ENCODE peak calls at places on chromosome 3, in six cellular contexts. I, S, U, B, M and C are unnamed samples.
A peak's percentile ranks its signal among the peaks of the same experiment; 100 is the strongest.

GRCh38 chr3:140252812-140253656 is 318.0 kb downstream of the CLSTN2 start:
- DNase-seq in I (no peak), S (no peak), U (no peak), B (no peak), M (no peak), C (no peak)

GRCh38 chr3:189143321-189143720 is 28.4 kb upstream of the TPRG1 start:
- DNase-seq in I (no peak), S (no peak), U (no peak), B (no peak), M (no peak), C (no peak)

GRCh38 chr3:129619726-129620162 is 13.3 kb upstream of the PLXND1 start:
- DNase-seq in I (no peak), S (no peak), U (peak; percentile 39), B (no peak), M (no peak), C (no peak)

GRCh38 chr3:22685598-22685997 is 517.5 kb upstream of the UBE2E2 start:
- DNase-seq in I (no peak), S (peak; percentile 13), U (no peak), B (no peak), M (peak; percentile 10), C (no peak)

GRCh38 chr3:125055913-125056705 is at the start of gene HEG1:
- DNase-seq in I (no peak), S (peak; percentile 91), U (peak; percentile 94), B (peak; percentile 89), M (peak; percentile 82), C (no peak)

GRCh38 chr3:67296039-67296892 is 298.2 kb downstream of the KBTBD8 start:
- DNase-seq in I (no peak), S (no peak), U (no peak), B (no peak), M (no peak), C (no peak)

GRCh38 chr3:136277115-136277514 is 27.0 kb downstream of the PCCB start:
- DNase-seq in I (no peak), S (no peak), U (no peak), B (peak; percentile 41), M (no peak), C (no peak)

GRCh38 chr3:132445812-132446211 is 28.5 kb downstream of the DNAJC13 start:
- DNase-seq in I (no peak), S (no peak), U (no peak), B (no peak), M (peak; percentile 18), C (no peak)

GRCh38 chr3:183290216-183290615 is 37.2 kb downstream of the B3GNT5 start:
- DNase-seq in I (no peak), S (no peak), U (no peak), B (no peak), M (no peak), C (no peak)

GRCh38 chr3:149510480-149510879 is 36.0 kb downstream of the TM4SF4 start:
- DNase-seq in I (no peak), S (no peak), U (no peak), B (no peak), M (no peak), C (no peak)

GRCh38 chr3:180036678-180037455 is at the start of gene PEX5L:
- DNase-seq in I (no peak), S (peak; percentile 94), U (peak; percentile 54), B (peak; percentile 73), M (peak; percentile 70), C (no peak)

GRCh38 chr3:50347187-50347813 is 1.8 kb upstream of the ZMYND10 start:
- DNase-seq in I (no peak), S (peak; percentile 74), U (peak; percentile 83), B (peak; percentile 83), M (peak; percentile 80), C (no peak)

GRCh38 chr3:81874738-81875137 is 113.3 kb upstream of the GBE1 start:
- DNase-seq in I (no peak), S (no peak), U (no peak), B (no peak), M (no peak), C (no peak)

GRCh38 chr3:122918576-122919290 is 108.8 kb downstream of the SEMA5B start:
- DNase-seq in I (no peak), S (peak; percentile 25), U (no peak), B (no peak), M (no peak), C (no peak)

GRCh38 chr3:57158813-57159678 is 6.1 kb downstream of the IL17RD start:
- DNase-seq in I (no peak), S (peak; percentile 84), U (no peak), B (no peak), M (peak; percentile 25), C (no peak)

GRCh38 chr3:101813817-101814440 is 34.9 kb downstream of the NXPE3 start:
- DNase-seq in I (no peak), S (no peak), U (no peak), B (no peak), M (peak; percentile 43), C (no peak)

GRCh38 chr3:122977645-122978466 is 49.7 kb downstream of the SEMA5B start:
- DNase-seq in I (peak; percentile 27), S (peak; percentile 85), U (no peak), B (peak; percentile 51), M (no peak), C (no peak)

GRCh38 chr3:26089249-26089648 is 299.4 kb downstream of the OXSM start:
- DNase-seq in I (no peak), S (no peak), U (no peak), B (no peak), M (no peak), C (no peak)

GRCh38 chr3:52892625-52893311 is 4.6 kb downstream of the STIMATE start:
- DNase-seq in I (no peak), S (no peak), U (no peak), B (no peak), M (peak; percentile 66), C (peak; percentile 61)

GRCh38 chr3:147299656-147300055 is 106.7 kb downstream of the ZIC4 start:
- DNase-seq in I (no peak), S (no peak), U (no peak), B (no peak), M (no peak), C (no peak)

GRCh38 chr3:30516238-30516637 is 90.2 kb upstream of the TGFBR2 start:
- DNase-seq in I (no peak), S (no peak), U (no peak), B (no peak), M (no peak), C (no peak)

GRCh38 chr3:187014417-187014864 is 84.1 kb downstream of the ST6GAL1 start:
- DNase-seq in I (no peak), S (no peak), U (no peak), B (no peak), M (no peak), C (no peak)

GRCh38 chr3:39166134-39166710 is 12.8 kb upstream of the CSRNP1 start:
- DNase-seq in I (no peak), S (no peak), U (no peak), B (no peak), M (no peak), C (no peak)

GRCh38 chr3:187101184-187102072 is 37.9 kb downstream of the RPL39L start:
- DNase-seq in I (peak; percentile 39), S (no peak), U (peak; percentile 84), B (peak; percentile 63), M (peak; percentile 51), C (no peak)

GRCh38 chr3:22117091-22117490 is 366.1 kb upstream of the ZNF385D start:
- DNase-seq in I (no peak), S (no peak), U (no peak), B (no peak), M (no peak), C (no peak)

GRCh38 chr3:190370369-190370768 is 17.6 kb upstream of the CLDN16 start:
- DNase-seq in I (no peak), S (no peak), U (no peak), B (no peak), M (no peak), C (no peak)

GRCh38 chr3:57091471-57091870 is 31.0 kb downstream of the SPATA12 start:
- DNase-seq in I (peak; percentile 68), S (no peak), U (no peak), B (no peak), M (no peak), C (no peak)

DNA sequence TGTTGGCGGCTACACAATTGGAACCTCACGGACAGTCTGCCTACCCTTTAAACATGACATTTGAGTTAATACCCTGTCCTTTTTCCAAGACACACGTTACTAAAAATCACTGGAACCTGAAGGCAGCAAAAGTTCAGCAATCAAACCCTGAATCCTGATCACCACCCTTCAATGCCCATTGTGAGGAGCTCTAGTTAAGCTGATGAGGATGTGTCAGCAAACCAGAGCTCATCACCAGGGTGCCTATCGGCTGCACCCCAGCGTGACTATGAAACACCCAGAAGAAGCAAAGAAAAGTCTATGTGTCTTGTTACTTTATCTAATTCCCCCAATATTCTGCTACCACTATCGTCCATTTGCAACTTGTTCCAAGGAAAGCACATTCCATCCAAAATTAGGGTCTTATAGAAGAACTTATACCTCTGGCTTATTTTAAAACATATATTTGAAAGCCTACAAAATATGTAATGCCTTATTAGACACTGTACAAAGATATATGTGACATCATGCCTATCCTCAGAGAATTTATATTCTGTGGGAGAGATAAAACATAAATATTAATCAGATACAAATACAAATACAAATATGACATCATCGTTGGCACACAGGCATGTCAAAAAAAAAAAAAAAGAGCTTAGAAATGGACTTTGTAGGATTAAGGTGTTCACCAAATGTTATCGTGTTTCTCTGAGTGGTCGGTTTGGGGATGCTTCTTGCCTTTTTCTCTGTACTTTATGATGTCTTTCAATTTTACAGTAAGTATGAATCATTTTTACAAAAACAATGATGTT is 219.7 kb upstream of the SETMAR start:
- DNase-seq in I (no peak), S (no peak), U (no peak), B (no peak), M (no peak), C (no peak)
- TF ChIP-seq CTCF in I (no peak), S (no peak), U (no peak), B (no peak), M (no peak), C (no peak)

GRCh38 chr3:157075693-157076420 is 84.1 kb downstream of the CCNL1 start:
- DNase-seq in I (no peak), S (no peak), U (no peak), B (no peak), M (peak; percentile 38), C (no peak)
- H3K4me3 ChIP-seq in I (no peak overlapping the region), S (no peak overlapping the region), U (no peak overlapping the region), B (no peak overlapping the region), M (no peak overlapping the region), C (no peak overlapping the region)

GRCh38 chr3:99929409-99930139 is 111.9 kb downstream of the CMSS1 start:
- DNase-seq in I (no peak), S (no peak), U (peak; percentile 65), B (no peak), M (no peak), C (no peak)
- TF ChIP-seq CTCF in I (no peak), S (no peak), U (no peak), B (no peak), M (no peak), C (no peak)

GRCh38 chr3:59857589-59858346 is 807.9 kb upstream of the CFAP20DC start:
- DNase-seq in I (peak; percentile 65), S (peak; percentile 88), U (peak; percentile 79), B (peak; percentile 87), M (peak; percentile 85), C (peak; percentile 55)
- H3K4me3 ChIP-seq in I (no peak overlapping the region), S (no peak overlapping the region), U (no peak overlapping the region), B (no peak overlapping the region), M (no peak overlapping the region), C (no peak overlapping the region)